ENCODE peak calls at places on chromosomes 5 and 9, in seven cellular contexts. One of them, this sample, is unnamed.

GRCh38 chr9:90127923-90128322 is 514.7 kb downstream of the DIRAS2 start:
- DNase-seq in pons: no peak
- DNase-seq in T1000: no peak
- DNase-seq in HFF-Myc: no peak
- DNase-seq in stromal cell of bone marrow: no peak
- DNase-seq in DMS 273 treated with DMSO at 0.1 percent for 48 hours: no peak
- DNase-seq in HuH-7: no peak
- DNase-seq in this sample: no peak

GRCh38 chr9:37455884-37456647 is 9.2 kb downstream of the ZBTB5 start:
- DNase-seq in pons: no peak
- DNase-seq in T1000: no peak
- DNase-seq in HFF-Myc: no peak
- DNase-seq in stromal cell of bone marrow: no peak
- DNase-seq in DMS 273 treated with DMSO at 0.1 percent for 48 hours: no peak
- DNase-seq in HuH-7: no peak
- DNase-seq in this sample: no peak

GRCh38 chr9:98201102-98201501 is 8.7 kb upstream of the CORO2A start:
- DNase-seq in pons: no peak
- DNase-seq in T1000: no peak
- DNase-seq in HFF-Myc: no peak
- DNase-seq in stromal cell of bone marrow: no peak
- DNase-seq in DMS 273 treated with DMSO at 0.1 percent for 48 hours: no peak
- DNase-seq in HuH-7: no peak
- DNase-seq in this sample: no peak

GRCh38 chr5:25863811-25864210 is 1174.6 kb downstream of the CDH9 start:
- DNase-seq in pons: no peak
- DNase-seq in T1000: no peak
- DNase-seq in HFF-Myc: no peak
- DNase-seq in stromal cell of bone marrow: no peak
- DNase-seq in DMS 273 treated with DMSO at 0.1 percent for 48 hours: no peak
- DNase-seq in HuH-7: no peak
- DNase-seq in this sample: no peak

GRCh38 chr9:89802809-89803355 is 198.1 kb downstream of the GADD45G start:
- DNase-seq in pons: peak
- DNase-seq in T1000: no peak
- DNase-seq in HFF-Myc: no peak
- DNase-seq in stromal cell of bone marrow: peak
- DNase-seq in DMS 273 treated with DMSO at 0.1 percent for 48 hours: no peak
- DNase-seq in HuH-7: no peak
- DNase-seq in this sample: no peak

GRCh38 chr9:89779816-89780215 is 175.0 kb downstream of the GADD45G start:
- DNase-seq in pons: no peak
- DNase-seq in T1000: no peak
- DNase-seq in HFF-Myc: no peak
- DNase-seq in stromal cell of bone marrow: no peak
- DNase-seq in DMS 273 treated with DMSO at 0.1 percent for 48 hours: no peak
- DNase-seq in HuH-7: no peak
- DNase-seq in this sample: no peak

GRCh38 chr9:36970007-36970888 is 63.8 kb downstream of the PAX5 start:
- DNase-seq in pons: no peak
- DNase-seq in T1000: no peak
- DNase-seq in HFF-Myc: no peak
- DNase-seq in stromal cell of bone marrow: no peak
- DNase-seq in DMS 273 treated with DMSO at 0.1 percent for 48 hours: no peak
- DNase-seq in HuH-7: no peak
- DNase-seq in this sample: no peak

GRCh38 chr5:96537386-96537785 is 104.3 kb upstream of the PCSK1 start:
- DNase-seq in pons: no peak
- DNase-seq in T1000: no peak
- DNase-seq in HFF-Myc: peak
- DNase-seq in stromal cell of bone marrow: peak
- DNase-seq in DMS 273 treated with DMSO at 0.1 percent for 48 hours: no peak
- DNase-seq in HuH-7: no peak
- DNase-seq in this sample: no peak

GRCh38 chr5:10235350-10235749 is 14.3 kb downstream of the ATPSCKMT start:
- DNase-seq in pons: no peak
- DNase-seq in T1000: no peak
- DNase-seq in HFF-Myc: no peak
- DNase-seq in stromal cell of bone marrow: peak
- DNase-seq in DMS 273 treated with DMSO at 0.1 percent for 48 hours: no peak
- DNase-seq in HuH-7: no peak
- DNase-seq in this sample: no peak

GRCh38 chr9:134939836-134940235 is 22.1 kb upstream of the FCN1 start:
- DNase-seq in pons: no peak
- DNase-seq in T1000: no peak
- DNase-seq in HFF-Myc: no peak
- DNase-seq in stromal cell of bone marrow: no peak
- DNase-seq in DMS 273 treated with DMSO at 0.1 percent for 48 hours: no peak
- DNase-seq in HuH-7: no peak
- DNase-seq in this sample: no peak

GRCh38 chr5:110753620-110754019 is 14.8 kb downstream of the SLC25A46 start:
- DNase-seq in pons: no peak
- DNase-seq in T1000: no peak
- DNase-seq in HFF-Myc: no peak
- DNase-seq in stromal cell of bone marrow: no peak
- DNase-seq in DMS 273 treated with DMSO at 0.1 percent for 48 hours: no peak
- DNase-seq in HuH-7: no peak
- DNase-seq in this sample: no peak

GRCh38 chr5:172699999-172700685 is 59.1 kb downstream of the NEURL1B start:
- DNase-seq in pons: no peak
- DNase-seq in T1000: no peak
- DNase-seq in HFF-Myc: no peak
- DNase-seq in stromal cell of bone marrow: no peak
- DNase-seq in DMS 273 treated with DMSO at 0.1 percent for 48 hours: no peak
- DNase-seq in HuH-7: no peak
- DNase-seq in this sample: no peak

GRCh38 chr9:1979815-1980367 is 35.3 kb upstream of the SMARCA2 start:
- DNase-seq in pons: no peak
- DNase-seq in T1000: no peak
- DNase-seq in HFF-Myc: peak
- DNase-seq in stromal cell of bone marrow: peak
- DNase-seq in DMS 273 treated with DMSO at 0.1 percent for 48 hours: peak
- DNase-seq in HuH-7: no peak
- DNase-seq in this sample: no peak

GRCh38 chr5:90112293-90112692 is 297.3 kb downstream of the CETN3 start:
- DNase-seq in pons: no peak
- DNase-seq in T1000: no peak
- DNase-seq in HFF-Myc: no peak
- DNase-seq in stromal cell of bone marrow: no peak
- DNase-seq in DMS 273 treated with DMSO at 0.1 percent for 48 hours: no peak
- DNase-seq in HuH-7: no peak
- DNase-seq in this sample: no peak

This sample was measured in ureter.